ENCODE peak calls at places on chromosomes 6 and 20, in five cellular contexts. N, C, R, H and Q are unnamed samples.

GRCh38 chr6:2973656-2974055 is 2.3 kb upstream of the SERPINB6 start:
- DNase-seq in R (peak), H (no peak), C (no peak), N (no peak), Q (no peak)

GRCh38 chr6:98634569-98634968 is 199.8 kb upstream of the POU3F2 start:
- DNase-seq in R (no peak), H (no peak), N (no peak), C (no peak), Q (no peak)

GRCh38 chr6:163942790-163943189 is 528.3 kb downstream of the QKI start:
- DNase-seq in N (no peak), R (no peak), H (no peak), C (no peak), Q (no peak)

GRCh38 chr6:163228041-163228440 is 186.5 kb upstream of the QKI start:
- DNase-seq in N (no peak), H (no peak), R (no peak), C (no peak), Q (no peak)

GRCh38 chr20:37247547-37247946 is 14.1 kb downstream of the GHRH start:
- DNase-seq in C (no peak), H (no peak), R (no peak), N (no peak), Q (no peak)

GRCh38 chr6:11161031-11161966 is 49.8 kb upstream of the ERVFRD-1 start:
- DNase-seq in N (peak), H (no peak), C (no peak), R (no peak), Q (no peak)

GRCh38 chr6:14398953-14399352 is 281.4 kb downstream of the CD83 start:
- DNase-seq in C (no peak), R (no peak), N (no peak), H (no peak), Q (no peak)

GRCh38 chr20:57473246-57474042 is 51.5 kb downstream of the CTCFL start:
- DNase-seq in N (peak), R (peak), C (no peak), H (no peak), Q (no peak)

GRCh38 chr6:169898788-169899480 is 147.5 kb downstream of the ERMARD start:
- DNase-seq in H (no peak), R (no peak), C (no peak), N (no peak), Q (no peak)

GRCh38 chr20:7980332-7981046 is 39.1 kb downstream of the TMX4 start:
- DNase-seq in C (no peak), H (peak), N (no peak), R (peak), Q (peak)

GRCh38 chr6:29926081-29926794 is 16.1 kb upstream of the HLA-A start:
- DNase-seq in N (no peak), R (peak), C (no peak), H (no peak), Q (no peak)